ENCODE peak calls at places on chromosome 16, in ten cellular contexts. One of them, this sample, is unnamed.

GRCh38 chr16:49928176-49928892 is 72.4 kb upstream of the ZNF423 start:
- DNase-seq in mammary epithelial cell: no peak
- DNase-seq in astrocyte of the spinal cord: no peak
- DNase-seq in breast epithelium: no peak
- DNase-seq in RWPE1: no peak
- DNase-seq in BJ: no peak
- DNase-seq in dorsolateral prefrontal cortex: no peak
- DNase-seq in GM10248: no peak
- DNase-seq in brain microvascular endothelial cell: no peak
- DNase-seq in lung: peak
- DNase-seq in this sample: no peak

GRCh38 chr16:87465306-87465705 is 27.5 kb downstream of the ZCCHC14 start:
- DNase-seq in lung: peak
- DNase-seq in brain microvascular endothelial cell: peak
- DNase-seq in breast epithelium: peak
- DNase-seq in GM10248: no peak
- DNase-seq in mammary epithelial cell: peak
- DNase-seq in BJ: peak
- DNase-seq in astrocyte of the spinal cord: peak
- DNase-seq in RWPE1: peak
- DNase-seq in dorsolateral prefrontal cortex: peak
- DNase-seq in this sample: no peak

GRCh38 chr16:57999366-57999970 is 1.0 kb downstream of the ZNF319 start:
- DNase-seq in BJ: no peak
- DNase-seq in lung: no peak
- DNase-seq in RWPE1: no peak
- DNase-seq in GM10248: no peak
- DNase-seq in mammary epithelial cell: peak
- DNase-seq in dorsolateral prefrontal cortex: no peak
- DNase-seq in brain microvascular endothelial cell: no peak
- DNase-seq in astrocyte of the spinal cord: peak
- DNase-seq in breast epithelium: no peak
- DNase-seq in this sample: no peak

GRCh38 chr16:75241412-75241811 is 10.0 kb downstream of the BCAR1 start:
- DNase-seq in lung: no peak
- DNase-seq in RWPE1: no peak
- DNase-seq in mammary epithelial cell: no peak
- DNase-seq in dorsolateral prefrontal cortex: no peak
- DNase-seq in GM10248: no peak
- DNase-seq in BJ: no peak
- DNase-seq in astrocyte of the spinal cord: no peak
- DNase-seq in breast epithelium: no peak
- DNase-seq in brain microvascular endothelial cell: no peak
- DNase-seq in this sample: no peak

GRCh38 chr16:50509521-50510341 is 38.5 kb upstream of the NKD1 start:
- DNase-seq in lung: no peak
- DNase-seq in BJ: no peak
- DNase-seq in mammary epithelial cell: no peak
- DNase-seq in GM10248: peak
- DNase-seq in RWPE1: no peak
- DNase-seq in brain microvascular endothelial cell: peak
- DNase-seq in astrocyte of the spinal cord: peak
- DNase-seq in dorsolateral prefrontal cortex: no peak
- DNase-seq in breast epithelium: no peak
- DNase-seq in this sample: peak

GRCh38 chr16:69417537-69418199 is 6.8 kb upstream of the CYB5B start:
- DNase-seq in astrocyte of the spinal cord: peak
- DNase-seq in lung: no peak
- DNase-seq in brain microvascular endothelial cell: no peak
- DNase-seq in mammary epithelial cell: no peak
- DNase-seq in breast epithelium: no peak
- DNase-seq in GM10248: no peak
- DNase-seq in dorsolateral prefrontal cortex: no peak
- DNase-seq in RWPE1: no peak
- DNase-seq in BJ: no peak
- DNase-seq in this sample: no peak

GRCh38 chr16:50273888-50274770 is 7.8 kb downstream of the ADCY7 start:
- DNase-seq in lung: no peak
- DNase-seq in mammary epithelial cell: no peak
- DNase-seq in breast epithelium: no peak
- DNase-seq in GM10248: peak
- DNase-seq in RWPE1: no peak
- DNase-seq in astrocyte of the spinal cord: no peak
- DNase-seq in BJ: no peak
- DNase-seq in brain microvascular endothelial cell: no peak
- DNase-seq in dorsolateral prefrontal cortex: no peak
- DNase-seq in this sample: no peak

GRCh38 chr16:87874639-87875472 is 5.5 kb upstream of the SLC7A5 start:
- DNase-seq in breast epithelium: no peak
- DNase-seq in lung: no peak
- DNase-seq in brain microvascular endothelial cell: no peak
- DNase-seq in BJ: no peak
- DNase-seq in mammary epithelial cell: no peak
- DNase-seq in dorsolateral prefrontal cortex: no peak
- DNase-seq in astrocyte of the spinal cord: no peak
- DNase-seq in GM10248: peak
- DNase-seq in RWPE1: no peak
- DNase-seq in this sample: no peak

GRCh38 chr16:30065112-30065942 is at the start of gene ALDOA:
- DNase-seq in GM10248: peak
- DNase-seq in mammary epithelial cell: peak
- DNase-seq in BJ: peak
- DNase-seq in RWPE1: peak
- DNase-seq in astrocyte of the spinal cord: peak
- DNase-seq in brain microvascular endothelial cell: peak
- DNase-seq in dorsolateral prefrontal cortex: peak
- DNase-seq in breast epithelium: peak
- DNase-seq in lung: peak
- DNase-seq in this sample: peak
- TF ChIP-seq CTCF in GM10248: no peak
- TF ChIP-seq CTCF in mammary epithelial cell: no peak
- TF ChIP-seq CTCF in BJ: no peak
- TF ChIP-seq CTCF in RWPE1: no peak
- TF ChIP-seq CTCF in astrocyte of the spinal cord: no peak
- TF ChIP-seq CTCF in brain microvascular endothelial cell: no peak
- TF ChIP-seq CTCF in dorsolateral prefrontal cortex: peak
- TF ChIP-seq CTCF in breast epithelium: peak
- TF ChIP-seq CTCF in lung: no peak
- TF ChIP-seq CTCF in this sample: no peak

DNA sequence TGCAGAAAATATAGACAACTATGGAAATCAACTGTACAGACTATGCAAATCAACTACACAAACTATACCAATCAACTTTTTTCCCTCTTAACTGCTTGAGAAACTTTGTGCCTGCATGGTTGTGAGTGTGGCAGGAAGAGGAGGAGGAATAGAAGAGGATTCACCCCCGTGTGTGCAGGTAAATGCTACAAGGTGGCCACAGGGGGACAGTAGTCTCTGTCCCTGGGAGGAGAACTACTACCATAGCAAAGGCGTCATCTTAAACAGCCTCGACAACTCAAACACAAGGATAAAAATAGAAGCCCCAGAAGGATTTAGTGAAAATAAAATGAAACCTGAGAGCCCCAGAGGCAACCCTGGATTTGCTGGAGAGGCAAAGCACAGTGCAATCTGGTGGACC is 199.6 kb upstream of the DYNLRB2 start:
- DNase-seq in GM10248: no peak
- DNase-seq in BJ: no peak
- DNase-seq in astrocyte of the spinal cord: no peak
- DNase-seq in RWPE1: no peak
- DNase-seq in lung: no peak
- DNase-seq in breast epithelium: no peak
- DNase-seq in mammary epithelial cell: no peak
- DNase-seq in dorsolateral prefrontal cortex: no peak
- DNase-seq in brain microvascular endothelial cell: no peak
- DNase-seq in this sample: no peak
- TF ChIP-seq CTCF in GM10248: no peak
- TF ChIP-seq CTCF in BJ: no peak
- TF ChIP-seq CTCF in astrocyte of the spinal cord: no peak
- TF ChIP-seq CTCF in RWPE1: no peak
- TF ChIP-seq CTCF in lung: no peak
- TF ChIP-seq CTCF in breast epithelium: no peak
- TF ChIP-seq CTCF in mammary epithelial cell: peak
- TF ChIP-seq CTCF in dorsolateral prefrontal cortex: no peak
- TF ChIP-seq CTCF in brain microvascular endothelial cell: no peak
- TF ChIP-seq CTCF in this sample: peak

GRCh38 chr16:78703951-78704350 is 604.5 kb downstream of the WWOX start:
- DNase-seq in GM10248: no peak
- DNase-seq in BJ: no peak
- DNase-seq in mammary epithelial cell: no peak
- DNase-seq in RWPE1: no peak
- DNase-seq in lung: no peak
- DNase-seq in dorsolateral prefrontal cortex: no peak
- DNase-seq in astrocyte of the spinal cord: no peak
- DNase-seq in breast epithelium: no peak
- DNase-seq in brain microvascular endothelial cell: no peak
- DNase-seq in this sample: no peak

GRCh38 chr16:78709137-78709871 is 609.9 kb downstream of the WWOX start:
- DNase-seq in GM10248: no peak
- DNase-seq in BJ: no peak
- DNase-seq in astrocyte of the spinal cord: no peak
- DNase-seq in lung: no peak
- DNase-seq in breast epithelium: no peak
- DNase-seq in RWPE1: no peak
- DNase-seq in brain microvascular endothelial cell: no peak
- DNase-seq in dorsolateral prefrontal cortex: no peak
- DNase-seq in mammary epithelial cell: no peak
- DNase-seq in this sample: no peak

GRCh38 chr16:78705694-78706093 is 606.2 kb downstream of the WWOX start:
- DNase-seq in dorsolateral prefrontal cortex: no peak
- DNase-seq in breast epithelium: no peak
- DNase-seq in GM10248: peak
- DNase-seq in astrocyte of the spinal cord: peak
- DNase-seq in brain microvascular endothelial cell: peak
- DNase-seq in mammary epithelial cell: peak
- DNase-seq in BJ: no peak
- DNase-seq in lung: no peak
- DNase-seq in RWPE1: peak
- DNase-seq in this sample: no peak

GRCh38 chr16:78704421-78704820 is 605.0 kb downstream of the WWOX start:
- DNase-seq in lung: no peak
- DNase-seq in breast epithelium: no peak
- DNase-seq in BJ: peak
- DNase-seq in brain microvascular endothelial cell: no peak
- DNase-seq in astrocyte of the spinal cord: peak
- DNase-seq in RWPE1: no peak
- DNase-seq in dorsolateral prefrontal cortex: no peak
- DNase-seq in mammary epithelial cell: no peak
- DNase-seq in GM10248: no peak
- DNase-seq in this sample: no peak

DNA sequence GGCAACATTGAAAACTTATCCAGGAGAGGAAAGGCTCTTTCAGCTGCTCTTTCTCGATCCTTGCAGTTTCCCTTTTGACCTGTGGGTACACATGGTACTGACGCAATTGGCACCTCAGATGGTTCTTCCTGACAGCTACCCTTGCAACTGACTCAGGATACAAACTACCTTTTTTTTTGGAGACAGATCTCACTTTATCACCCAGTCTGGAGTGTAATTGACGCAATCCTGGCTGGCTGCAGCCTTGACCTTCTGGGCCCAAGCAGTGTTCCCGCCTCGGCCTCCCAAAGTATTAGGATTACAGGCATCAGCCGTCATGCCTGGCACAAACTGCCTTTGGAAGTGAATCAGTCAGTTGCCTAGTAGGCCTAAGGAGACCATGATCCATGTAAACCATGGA is 607.2 kb downstream of the WWOX start:
- DNase-seq in GM10248: no peak
- DNase-seq in lung: no peak
- DNase-seq in BJ: no peak
- DNase-seq in breast epithelium: no peak
- DNase-seq in astrocyte of the spinal cord: no peak
- DNase-seq in RWPE1: no peak
- DNase-seq in mammary epithelial cell: no peak
- DNase-seq in brain microvascular endothelial cell: no peak
- DNase-seq in dorsolateral prefrontal cortex: no peak
- DNase-seq in this sample: no peak
- TF ChIP-seq CTCF in GM10248: no peak
- TF ChIP-seq CTCF in lung: no peak
- TF ChIP-seq CTCF in BJ: no peak
- TF ChIP-seq CTCF in breast epithelium: no peak
- TF ChIP-seq CTCF in astrocyte of the spinal cord: no peak
- TF ChIP-seq CTCF in RWPE1: no peak
- TF ChIP-seq CTCF in mammary epithelial cell: no peak
- TF ChIP-seq CTCF in brain microvascular endothelial cell: no peak
- TF ChIP-seq CTCF in dorsolateral prefrontal cortex: no peak
- TF ChIP-seq CTCF in this sample: no peak

GRCh38 chr16:84042879-84043485 is 387 bp upstream of the SLC38A8 start:
- DNase-seq in lung: no peak
- DNase-seq in astrocyte of the spinal cord: no peak
- DNase-seq in GM10248: no peak
- DNase-seq in RWPE1: no peak
- DNase-seq in mammary epithelial cell: no peak
- DNase-seq in brain microvascular endothelial cell: no peak
- DNase-seq in BJ: no peak
- DNase-seq in dorsolateral prefrontal cortex: no peak
- DNase-seq in breast epithelium: no peak
- DNase-seq in this sample: no peak

GRCh38 chr16:84045001-84045817 is 2.6 kb upstream of the SLC38A8 start:
- DNase-seq in breast epithelium: no peak
- DNase-seq in mammary epithelial cell: no peak
- DNase-seq in BJ: no peak
- DNase-seq in astrocyte of the spinal cord: no peak
- DNase-seq in dorsolateral prefrontal cortex: peak
- DNase-seq in brain microvascular endothelial cell: no peak
- DNase-seq in GM10248: no peak
- DNase-seq in RWPE1: no peak
- DNase-seq in lung: no peak
- DNase-seq in this sample: no peak

GRCh38 chr16:84042308-84042878 is at the start of gene SLC38A8:
- DNase-seq in GM10248: no peak
- DNase-seq in RWPE1: no peak
- DNase-seq in breast epithelium: no peak
- DNase-seq in brain microvascular endothelial cell: no peak
- DNase-seq in astrocyte of the spinal cord: no peak
- DNase-seq in lung: no peak
- DNase-seq in BJ: no peak
- DNase-seq in dorsolateral prefrontal cortex: no peak
- DNase-seq in mammary epithelial cell: no peak
- DNase-seq in this sample: no peak

GRCh38 chr16:84043486-84044107 is 1.0 kb upstream of the SLC38A8 start:
- DNase-seq in RWPE1: no peak
- DNase-seq in mammary epithelial cell: no peak
- DNase-seq in dorsolateral prefrontal cortex: no peak
- DNase-seq in lung: no peak
- DNase-seq in GM10248: no peak
- DNase-seq in breast epithelium: no peak
- DNase-seq in brain microvascular endothelial cell: no peak
- DNase-seq in BJ: no peak
- DNase-seq in astrocyte of the spinal cord: no peak
- DNase-seq in this sample: no peak

DNA sequence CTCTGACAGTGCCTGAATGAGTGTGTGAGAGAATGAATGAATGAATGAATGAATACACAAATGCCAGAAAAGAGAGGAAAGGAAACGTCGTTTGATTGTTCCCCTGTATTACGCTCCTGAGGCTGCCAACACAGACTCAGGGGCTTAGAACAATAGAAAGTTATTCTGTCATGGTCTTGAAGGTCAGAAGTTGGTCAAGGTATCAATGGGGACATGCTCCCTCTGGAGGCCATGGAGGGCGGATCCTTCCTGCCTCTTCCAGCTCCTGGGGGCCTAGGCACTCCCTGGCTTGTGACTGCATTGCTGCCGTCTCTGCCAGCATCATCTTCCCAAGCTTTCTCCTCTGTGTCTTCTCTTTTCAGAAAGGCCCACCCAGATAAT is 1.5 kb upstream of the SLC38A8 start:
- DNase-seq in dorsolateral prefrontal cortex: no peak
- DNase-seq in BJ: no peak
- DNase-seq in lung: no peak
- DNase-seq in mammary epithelial cell: no peak
- DNase-seq in breast epithelium: no peak
- DNase-seq in brain microvascular endothelial cell: no peak
- DNase-seq in RWPE1: no peak
- DNase-seq in astrocyte of the spinal cord: no peak
- DNase-seq in GM10248: no peak
- DNase-seq in this sample: no peak
- TF ChIP-seq CTCF in dorsolateral prefrontal cortex: no peak
- TF ChIP-seq CTCF in BJ: peak
- TF ChIP-seq CTCF in lung: no peak
- TF ChIP-seq CTCF in mammary epithelial cell: peak
- TF ChIP-seq CTCF in breast epithelium: no peak
- TF ChIP-seq CTCF in brain microvascular endothelial cell: peak
- TF ChIP-seq CTCF in RWPE1: no peak
- TF ChIP-seq CTCF in astrocyte of the spinal cord: peak
- TF ChIP-seq CTCF in GM10248: no peak
- TF ChIP-seq CTCF in this sample: peak